ENCODE peak calls at places on chromosomes 16 and 17, in nine cellular contexts. X, R, N, P, A, C, L, B and I are unnamed samples.

GRCh38 chr16:6562985-6563384 is 769.7 kb upstream of the RBFOX1 start:
- DNase-seq in X (no peak), R (no peak), N (no peak), P (peak; percentile 24), A (no peak), C (no peak), L (no peak), B (no peak), I (no peak)

GRCh38 chr17:6755281-6755680 is 565 bp upstream of the XAF1 start:
- DNase-seq in X (peak; percentile 18), R (no peak), N (peak; percentile 21), P (no peak), A (no peak), C (peak; percentile 82), L (peak; percentile 33), B (no peak), I (no peak)

GRCh38 chr17:61662771-61663170 is 71.8 kb upstream of the NACA2 start:
- DNase-seq in X (no peak), R (no peak), N (no peak), P (no peak), A (no peak), C (no peak), L (no peak), B (no peak), I (no peak)

GRCh38 chr17:61289408-61290385 is 109.9 kb upstream of the TBX2 start:
- DNase-seq in X (no peak), R (no peak), N (no peak), P (no peak), A (no peak), C (no peak), L (no peak), B (no peak), I (no peak)

GRCh38 chr16:81678326-81679095 is 100.6 kb upstream of the PLCG2 start:
- DNase-seq in X (no peak), R (no peak), N (no peak), P (no peak), A (no peak), C (no peak), L (no peak), B (no peak), I (no peak)

GRCh38 chr16:4884972-4885874 is 37.9 kb downstream of the UBN1 start:
- DNase-seq in X (no peak), R (no peak), N (no peak), P (no peak), A (no peak), C (no peak), L (no peak), B (no peak), I (no peak)

GRCh38 chr16:73176577-73177013 is 128.7 kb upstream of the ZFHX3 start:
- DNase-seq in X (peak; percentile 87), R (no peak), N (peak; percentile 83), P (no peak), A (no peak), C (peak; percentile 96), L (peak; percentile 78), B (no peak), I (peak; percentile 65)

GRCh38 chr17:79111097-79111496 is 36.5 kb downstream of the ENGASE start:
- DNase-seq in X (no peak), R (no peak), N (no peak), P (no peak), A (no peak), C (no peak), L (no peak), B (no peak), I (no peak)

GRCh38 chr17:41654134-41654907 is 29.9 kb upstream of the KRT17 start:
- DNase-seq in X (no peak), R (no peak), N (no peak), P (no peak), A (no peak), C (no peak), L (no peak), B (no peak), I (peak; percentile 90)

GRCh38 chr16:64983226-64983625 is 138.6 kb downstream of the CDH11 start:
- DNase-seq in X (no peak), R (no peak), N (no peak), P (no peak), A (no peak), C (peak; percentile 55), L (no peak), B (no peak), I (no peak)

GRCh38 chr17:79612468-79613194 is 1.8 kb upstream of the RBFOX3 start:
- DNase-seq in X (no peak), R (peak; percentile 72), N (peak; percentile 33), P (peak; percentile 87), A (no peak), C (peak; percentile 58), L (no peak), B (peak; percentile 83), I (peak; percentile 79)

GRCh38 chr16:80404847-80405246 is 135.9 kb upstream of the DYNLRB2 start:
- DNase-seq in X (no peak), R (no peak), N (no peak), P (no peak), A (no peak), C (no peak), L (no peak), B (no peak), I (no peak)

GRCh38 chr17:78960945-78961344 is 18.8 kb downstream of the LGALS3BP start:
- DNase-seq in X (no peak), R (no peak), N (no peak), P (no peak), A (no peak), C (peak; percentile 48), L (no peak), B (no peak), I (no peak)

GRCh38 chr16:2296662-2297505 is 29.0 kb upstream of the RNPS1 start:
- DNase-seq in X (no peak), R (peak; percentile 37), N (peak; percentile 41), P (peak; percentile 18), A (no peak), C (peak; percentile 44), L (no peak), B (peak; percentile 55), I (peak; percentile 42)

GRCh38 chr16:9091867-9092281 is 430 bp downstream of the HAPSTR1 start:
- DNase-seq in X (no peak), R (no peak), N (no peak), P (peak; percentile 73), A (peak; percentile 62), C (peak; percentile 77), L (no peak), B (peak; percentile 35), I (no peak)

GRCh38 chr17:27494192-27495091 is 38.2 kb downstream of the KSR1 start:
- DNase-seq in X (peak; percentile 5), R (no peak), N (no peak), P (no peak), A (peak; percentile 92), C (peak; percentile 83), L (peak; percentile 51), B (peak; percentile 61), I (peak; percentile 62)

GRCh38 chr17:33142703-33143299 is 150.3 kb downstream of the ASIC2 start:
- DNase-seq in X (no peak), R (no peak), N (no peak), P (no peak), A (no peak), C (peak; percentile 33), L (no peak), B (peak; percentile 47), I (peak; percentile 35)

GRCh38 chr17:80559688-80560290 is 15.2 kb downstream of the RPTOR start:
- DNase-seq in X (no peak), R (no peak), N (peak; percentile 88), P (no peak), A (no peak), C (no peak), L (no peak), B (no peak), I (no peak)

GRCh38 chr17:4777969-4778760 is 6.5 kb downstream of the TM4SF5 start:
- DNase-seq in X (no peak), R (no peak), N (no peak), P (no peak), A (no peak), C (peak; percentile 10), L (no peak), B (no peak), I (no peak)

GRCh38 chr16:66485361-66485760 is 58.3 kb downstream of the BEAN1 start:
- DNase-seq in X (no peak), R (no peak), N (no peak), P (no peak), A (peak; percentile 43), C (no peak), L (no peak), B (no peak), I (no peak)

GRCh38 chr17:80890551-80890930 is 101.1 kb upstream of the CHMP6 start:
- DNase-seq in X (no peak), R (no peak), N (no peak), P (no peak), A (no peak), C (no peak), L (no peak), B (no peak), I (no peak)

GRCh38 chr17:19753661-19754463 is 5.8 kb upstream of the ALDH3A1 start:
- DNase-seq in X (no peak), R (peak; percentile 93), N (no peak), P (no peak), A (peak; percentile 64), C (peak; percentile 64), L (no peak), B (peak; percentile 32), I (peak; percentile 88)

GRCh38 chr16:81275795-81276194 is 37.3 kb downstream of the BCO1 start:
- DNase-seq in X (no peak), R (no peak), N (no peak), P (no peak), A (no peak), C (no peak), L (no peak), B (no peak), I (no peak)

GRCh38 chr17:80792373-80792781 is 199.3 kb upstream of the CHMP6 start:
- DNase-seq in X (no peak), R (no peak), N (no peak), P (no peak), A (no peak), C (peak; percentile 32), L (no peak), B (no peak), I (no peak)

GRCh38 chr17:46035112-46035818 is 36.2 kb downstream of the STH start:
- DNase-seq in X (no peak), R (no peak), N (no peak), P (no peak), A (no peak), C (no peak), L (no peak), B (no peak), I (no peak)